ENCODE peak calls at places on chromosomes 13 and 19, in eight cellular contexts. T is cardiac fibroblast; I is psoas muscle; M is left ventricle myocardium superior; N is stimulated activated CD4-positive, alpha-beta T cell treated with anti-CD3 and anti-CD28 coated beads, Interleukin-2, amount 100 ng/mL, for 4 hours; Y is ascending aorta; D is skeletal muscle cell; B is SK-N-DZ. J is an unnamed sample.

GRCh38 chr19:4694211-4694987 is 24.3 kb upstream of the MYDGF start:
- DNase-seq in T (peak), I (peak), M (peak), N (no peak), Y (no peak), D (peak), B (no peak), J (peak)

GRCh38 chr13:99617474-99618255 is 116.4 kb downstream of the TM9SF2 start:
- DNase-seq in T (peak), I (peak), M (peak), N (no peak), Y (no peak), D (peak), B (no peak), J (peak)

GRCh38 chr13:111976474-111977183 is 90.3 kb upstream of the SOX1 start:
- DNase-seq in T (no peak), I (no peak), M (no peak), N (no peak), Y (no peak), D (no peak), B (peak), J (peak)

GRCh38 chr19:32816555-32817099 is 52.9 kb downstream of the SLC7A9 start:
- DNase-seq in T (no peak), I (no peak), M (no peak), N (no peak), Y (no peak), D (no peak), B (no peak), J (no peak)

GRCh38 chr13:30807392-30807791 is 72.0 kb downstream of the ALOX5AP start:
- DNase-seq in T (no peak), I (no peak), M (no peak), N (no peak), Y (no peak), D (no peak), B (no peak), J (no peak)

GRCh38 chr19:35663981-35664380 is 2.3 kb upstream of the UPK1A start:
- DNase-seq in T (no peak), I (no peak), M (no peak), N (no peak), Y (no peak), D (no peak), B (no peak), J (no peak)

GRCh38 chr13:90365130-90365529 is 982.4 kb upstream of the MIR17HG start:
- DNase-seq in T (peak), I (no peak), M (no peak), N (no peak), Y (no peak), D (peak), B (no peak), J (no peak)

GRCh38 chr19:6402834-6403608 is 10.1 kb upstream of the GTF2F1 start:
- DNase-seq in T (peak), I (no peak), M (peak), N (no peak), Y (no peak), D (peak), B (peak), J (no peak)

GRCh38 chr13:91719033-91719432 is 320.6 kb downstream of the GPC5 start:
- DNase-seq in T (no peak), I (peak), M (no peak), N (no peak), Y (no peak), D (peak), B (no peak), J (peak)

GRCh38 chr19:472005-472858 is 11.4 kb upstream of the SHC2 start:
- DNase-seq in T (no peak), I (peak), M (no peak), N (no peak), Y (no peak), D (no peak), B (no peak), J (no peak)

GRCh38 chr13:31556376-31556775 is 182.9 kb upstream of the RXFP2 start:
- DNase-seq in T (peak), I (no peak), M (no peak), N (no peak), Y (no peak), D (peak), B (no peak), J (no peak)

J was measured in BE2C.